ENCODE peak calls at places on chromosomes 1 and 21, in four cellular contexts. G, H, R and F are unnamed samples.
A peak's percentile ranks its signal among the peaks of the same experiment; 100 is the strongest.

GRCh38 chr21:46255758-46256337 is 27.3 kb upstream of the LSS start:
- DNase-seq in G (no peak), H (no peak), R (no peak), F (no peak)

GRCh38 chr1:184535191-184535970 is 148.6 kb downstream of the C1orf21 start:
- DNase-seq in G (no peak), H (peak; percentile 95), R (peak; percentile 23), F (no peak)

GRCh38 chr1:202197670-202198359 is 4.2 kb downstream of the LGR6 start:
- DNase-seq in G (no peak), H (no peak), R (no peak), F (no peak)

GRCh38 chr1:24503003-24503751 is 541 bp downstream of the RCAN3 start:
- DNase-seq in G (peak; percentile 10), H (no peak), R (no peak), F (peak; percentile 9)

GRCh38 chr1:153888518-153888917 is 34.3 kb downstream of the GATAD2B start:
- DNase-seq in G (no peak), H (peak; percentile 20), R (no peak), F (no peak)

GRCh38 chr1:200888349-200888838 is 6.3 kb upstream of the INAVA start:
- DNase-seq in G (peak; percentile 30), H (no peak), R (no peak), F (no peak)

GRCh38 chr1:165010418-165011055 is 346.0 kb downstream of the LMX1A start:
- DNase-seq in G (no peak), H (no peak), R (no peak), F (no peak)

GRCh38 chr1:203507227-203507626 is 13.3 kb downstream of the OPTC start:
- DNase-seq in G (no peak), H (peak; percentile 38), R (no peak), F (no peak)

GRCh38 chr1:230517786-230518185 is 91.7 kb upstream of the PGBD5 start:
- DNase-seq in G (peak; percentile 26), H (no peak), R (no peak), F (no peak)

GRCh38 chr1:60895167-60896124 is 186.9 kb upstream of the NFIA start:
- DNase-seq in G (no peak), H (no peak), R (no peak), F (no peak)

GRCh38 chr1:66938618-66939017 is 13.8 kb downstream of the MIER1 start:
- DNase-seq in G (no peak), H (peak; percentile 38), R (no peak), F (no peak)

GRCh38 chr1:91879739-91880138 is 6.2 kb downstream of the TGFBR3 start:
- DNase-seq in G (no peak), H (no peak), R (no peak), F (no peak)

GRCh38 chr1:11806307-11806936 is 431 bp downstream of the CLCN6 start:
- DNase-seq in G (no peak), H (no peak), R (no peak), F (no peak)

GRCh38 chr1:205791568-205792180 is 16.4 kb upstream of the RAB29 start:
- DNase-seq in G (peak; percentile 81), H (peak; percentile 48), R (no peak), F (peak; percentile 72)

GRCh38 chr1:173861731-173862145 is 6.1 kb downstream of the GAS5 start:
- DNase-seq in G (no peak), H (no peak), R (no peak), F (no peak)

GRCh38 chr1:33624991-33625870 is 152.8 kb downstream of the ZSCAN20 start:
- DNase-seq in G (no peak), H (no peak), R (no peak), F (no peak)

GRCh38 chr1:53438427-53439336 is 20.5 kb upstream of the DMRTB1 start:
- DNase-seq in G (no peak), H (no peak), R (no peak), F (no peak)

GRCh38 chr1:87424541-87424940 is 95.9 kb downstream of the LMO4 start:
- DNase-seq in G (no peak), H (no peak), R (no peak), F (no peak)

GRCh38 chr1:38138498-38139233 is 92.1 kb upstream of the POU3F1 start:
- DNase-seq in G (no peak), H (peak; percentile 92), R (peak; percentile 94), F (no peak)

GRCh38 chr1:227885648-227886502 is 61.9 kb downstream of the WNT9A start:
- DNase-seq in G (peak; percentile 72), H (peak; percentile 39), R (no peak), F (no peak)

GRCh38 chr1:15902882-15903281 is 55.4 kb downstream of the SPEN start:
- DNase-seq in G (no peak), H (peak; percentile 81), R (peak; percentile 41), F (no peak)

DNA sequence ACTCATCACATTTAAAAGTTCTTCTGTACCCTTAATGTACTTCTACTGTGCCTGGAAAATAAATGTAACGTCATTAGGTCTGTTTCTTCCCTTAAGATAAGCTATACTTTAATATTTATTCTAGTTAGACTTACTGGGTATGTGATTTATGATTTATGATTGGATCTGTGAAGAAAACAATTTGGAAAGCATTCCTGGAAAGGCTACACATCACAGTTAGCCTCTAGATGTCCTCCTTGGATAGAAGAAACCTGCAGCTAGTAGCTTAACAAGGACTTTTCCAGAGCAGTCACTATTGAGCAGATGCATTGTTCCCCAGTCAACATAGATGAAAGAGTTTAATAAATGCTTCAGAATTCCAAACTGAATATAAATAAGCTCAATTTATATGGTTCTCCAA is 22.2 kb upstream of the ABL2 start:
- DNase-seq in G (no peak), H (peak; percentile 75), R (peak; percentile 33), F (no peak)
- TF ChIP-seq CTCF in G (no peak), H (peak; percentile 50), R (peak; percentile 59), F (no peak)

GRCh38 chr1:180486092-180486491 is 16.3 kb downstream of the ACBD6 start:
- DNase-seq in G (no peak), H (no peak), R (no peak), F (no peak)
- TF ChIP-seq CTCF in G (no peak), H (no peak), R (no peak), F (no peak)

DNA sequence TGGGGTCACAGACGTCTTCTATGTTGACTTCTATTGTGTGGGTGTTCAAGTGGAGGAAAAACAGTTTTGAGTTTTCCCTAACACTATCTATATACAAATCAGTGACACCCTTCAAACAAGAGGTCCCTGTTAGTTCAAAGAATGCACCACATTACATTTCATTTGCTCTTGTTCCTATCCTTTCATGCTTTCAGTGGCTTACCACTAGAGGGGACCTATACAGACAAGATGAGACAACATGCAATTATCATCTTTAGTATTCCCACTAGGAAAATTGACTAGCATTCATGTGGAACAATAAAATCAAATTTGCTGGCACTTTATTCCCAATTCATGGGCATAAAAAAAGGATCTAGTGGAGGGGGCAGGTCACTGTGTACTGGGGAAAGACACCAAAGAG is 13.3 kb upstream of the SIPA1L2 start:
- DNase-seq in G (no peak), H (peak; percentile 22), R (no peak), F (no peak)
- TF ChIP-seq CTCF in G (no peak), H (no peak), R (peak; percentile 41), F (no peak)

GRCh38 chr1:20234761-20235540 is 48.6 kb upstream of the PLA2G2C start:
- DNase-seq in G (no peak), H (no peak), R (no peak), F (no peak)

GRCh38 chr1:20229191-20229590 is 42.9 kb upstream of the PLA2G2C start:
- DNase-seq in G (no peak), H (no peak), R (no peak), F (no peak)

GRCh38 chr1:20237646-20238045 is 51.3 kb upstream of the PLA2G2C start:
- DNase-seq in G (no peak), H (no peak), R (no peak), F (peak; percentile 6)

GRCh38 chr1:20233866-20234265 is 47.5 kb upstream of the PLA2G2C start:
- DNase-seq in G (no peak), H (peak; percentile 10), R (no peak), F (no peak)

DNA sequence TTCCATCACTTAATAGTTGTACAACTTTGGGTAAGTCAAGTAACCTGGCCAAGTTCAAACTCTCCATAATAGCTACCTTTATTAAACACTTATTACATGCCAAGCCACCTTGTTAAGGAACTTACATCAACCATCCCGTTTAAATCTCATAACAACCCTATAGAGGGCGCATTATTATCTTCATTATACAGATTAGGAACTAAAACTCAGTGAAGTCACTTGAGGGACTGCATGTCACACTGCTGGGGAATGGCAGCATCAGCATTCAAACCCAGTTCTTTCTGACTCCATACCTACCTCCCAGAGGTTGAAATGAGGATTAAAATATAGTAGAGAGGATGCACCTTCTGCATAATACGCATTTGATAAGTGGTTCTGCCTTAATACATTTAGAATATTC is 47.1 kb upstream of the PLA2G2C start:
- DNase-seq in G (no peak), H (peak; percentile 56), R (no peak), F (no peak)
- TF ChIP-seq CTCF in G (no peak), H (peak; percentile 24), R (peak; percentile 33), F (no peak)

GRCh38 chr1:9271861-9272595 is 20.7 kb upstream of the SPSB1 start:
- DNase-seq in G (no peak), H (no peak), R (no peak), F (no peak)
- TF ChIP-seq CTCF in G (no peak), H (no peak), R (no peak), F (no peak)

DNA sequence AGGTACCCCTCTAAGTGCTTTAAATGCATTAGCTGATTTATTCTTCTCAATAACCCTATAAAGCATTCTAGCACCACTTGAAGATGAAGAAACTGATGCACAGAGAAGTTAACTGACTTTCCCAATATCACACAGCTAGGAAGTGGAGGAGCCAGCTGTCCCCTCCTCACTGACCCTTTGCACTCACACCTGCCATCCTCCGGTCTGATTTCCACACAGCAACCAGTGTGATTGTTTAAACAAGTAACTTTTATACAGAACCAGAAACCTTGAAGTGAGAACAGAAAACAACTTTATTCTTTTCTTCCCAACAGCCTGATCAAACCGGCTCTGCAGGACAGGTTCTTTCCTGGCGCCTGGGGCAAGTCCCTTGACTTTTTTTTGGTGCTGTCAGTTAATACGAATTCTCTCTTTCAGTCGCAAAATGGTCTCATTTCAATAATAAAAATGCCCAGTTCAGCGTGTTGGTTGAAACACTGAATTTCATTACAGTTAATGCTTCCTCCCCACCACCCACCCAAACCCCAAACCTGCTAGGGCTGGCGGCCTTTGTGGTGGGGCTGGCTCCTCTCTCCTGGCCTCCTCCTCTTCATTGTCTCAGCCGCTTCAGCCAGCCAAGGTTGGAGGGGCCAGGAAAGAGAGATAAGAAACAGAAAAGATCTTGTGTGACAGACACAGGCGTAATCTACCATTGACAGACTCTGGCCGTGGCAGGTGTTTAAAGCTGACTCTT is 26.4 kb upstream of the EEIG2 start:
- DNase-seq in G (peak; percentile 23), H (no peak), R (no peak), F (no peak)
- TF ChIP-seq CTCF in G (no peak), H (no peak), R (no peak), F (no peak)